ENCODE peak calls at places on chromosomes 7 and 10, in six cellular contexts. One of them, this sample, is unnamed.

GRCh38 chr10:97781541-97782331 is 9.9 kb upstream of the SFRP5 start:
- DNase-seq in mesenchymal stem cell: no peak
- DNase-seq in A549: no peak
- DNase-seq in aorta: no peak
- DNase-seq in IMR-90: no peak
- DNase-seq in hepatocyte: no peak
- DNase-seq in this sample: no peak

GRCh38 chr7:119665791-119666190 is 607.2 kb upstream of the KCND2 start:
- DNase-seq in mesenchymal stem cell: peak; percentile 7
- DNase-seq in A549: no peak
- DNase-seq in aorta: no peak
- DNase-seq in IMR-90: peak; percentile 2
- DNase-seq in hepatocyte: no peak
- DNase-seq in this sample: no peak

GRCh38 chr10:28681345-28681763 is 4.0 kb downstream of the BAMBI start:
- DNase-seq in mesenchymal stem cell: peak; percentile 38
- DNase-seq in A549: no peak
- DNase-seq in aorta: peak; percentile 75
- DNase-seq in IMR-90: no peak
- DNase-seq in hepatocyte: no peak
- DNase-seq in this sample: no peak

GRCh38 chr7:5677538-5678294 is 103.7 kb downstream of the RNF216 start:
- DNase-seq in mesenchymal stem cell: peak; percentile 82
- DNase-seq in A549: peak; percentile 70
- DNase-seq in aorta: peak; percentile 79
- DNase-seq in IMR-90: peak; percentile 78
- DNase-seq in hepatocyte: peak; percentile 62
- DNase-seq in this sample: peak; percentile 89

GRCh38 chr10:45470098-45471012 is 96.3 kb downstream of the ALOX5 start:
- DNase-seq in mesenchymal stem cell: peak; percentile 90
- DNase-seq in A549: no peak
- DNase-seq in aorta: no peak
- DNase-seq in IMR-90: peak; percentile 87
- DNase-seq in hepatocyte: peak; percentile 46
- DNase-seq in this sample: peak; percentile 18

GRCh38 chr7:1895664-1896515 is 225.8 kb downstream of the ELFN1 start:
- DNase-seq in mesenchymal stem cell: no peak
- DNase-seq in A549: no peak
- DNase-seq in aorta: no peak
- DNase-seq in IMR-90: no peak
- DNase-seq in hepatocyte: no peak
- DNase-seq in this sample: no peak

GRCh38 chr7:36202347-36202896 is 49.4 kb downstream of the EEPD1 start:
- DNase-seq in mesenchymal stem cell: no peak
- DNase-seq in A549: no peak
- DNase-seq in aorta: no peak
- DNase-seq in IMR-90: no peak
- DNase-seq in hepatocyte: no peak
- DNase-seq in this sample: no peak

GRCh38 chr7:64685741-64686140 is 19.8 kb downstream of the ZNF107 start:
- DNase-seq in mesenchymal stem cell: no peak
- DNase-seq in A549: no peak
- DNase-seq in aorta: no peak
- DNase-seq in IMR-90: no peak
- DNase-seq in hepatocyte: no peak
- DNase-seq in this sample: no peak

GRCh38 chr7:2450198-2451107 is 25.7 kb downstream of the GRIFIN start:
- DNase-seq in mesenchymal stem cell: no peak
- DNase-seq in A549: no peak
- DNase-seq in aorta: no peak
- DNase-seq in IMR-90: no peak
- DNase-seq in hepatocyte: no peak
- DNase-seq in this sample: no peak

GRCh38 chr7:75559355-75559986 is 67.4 kb downstream of the SPDYE5 start:
- DNase-seq in mesenchymal stem cell: no peak
- DNase-seq in A549: no peak
- DNase-seq in aorta: no peak
- DNase-seq in IMR-90: no peak
- DNase-seq in hepatocyte: no peak
- DNase-seq in this sample: no peak

GRCh38 chr7:77687747-77688144 is 8.5 kb upstream of the RSBN1L start:
- DNase-seq in mesenchymal stem cell: peak; percentile 38
- DNase-seq in A549: no peak
- DNase-seq in aorta: no peak
- DNase-seq in IMR-90: no peak
- DNase-seq in hepatocyte: no peak
- DNase-seq in this sample: no peak

GRCh38 chr10:64041989-64042490 is 520.8 kb downstream of the REEP3 start:
- DNase-seq in mesenchymal stem cell: no peak
- DNase-seq in A549: no peak
- DNase-seq in aorta: no peak
- DNase-seq in IMR-90: no peak
- DNase-seq in hepatocyte: no peak
- DNase-seq in this sample: no peak

GRCh38 chr10:62426086-62426485 is 51.9 kb downstream of the ZNF365 start:
- DNase-seq in mesenchymal stem cell: no peak
- DNase-seq in A549: peak; percentile 52
- DNase-seq in aorta: no peak
- DNase-seq in IMR-90: peak; percentile 60
- DNase-seq in hepatocyte: no peak
- DNase-seq in this sample: no peak

GRCh38 chr10:95517536-95518454 is 43.4 kb downstream of the SORBS1 start:
- DNase-seq in mesenchymal stem cell: peak; percentile 29
- DNase-seq in A549: no peak
- DNase-seq in aorta: peak; percentile 67
- DNase-seq in IMR-90: peak; percentile 17
- DNase-seq in hepatocyte: peak; percentile 76
- DNase-seq in this sample: no peak

GRCh38 chr10:944034-944831 is 12.7 kb upstream of the LARP4B start:
- DNase-seq in mesenchymal stem cell: peak; percentile 21
- DNase-seq in A549: no peak
- DNase-seq in aorta: peak; percentile 87
- DNase-seq in IMR-90: peak; percentile 25
- DNase-seq in hepatocyte: no peak
- DNase-seq in this sample: peak; percentile 86

GRCh38 chr7:51369746-51370145 is 53.1 kb upstream of the COBL start:
- DNase-seq in mesenchymal stem cell: no peak
- DNase-seq in A549: peak; percentile 33
- DNase-seq in aorta: no peak
- DNase-seq in IMR-90: no peak
- DNase-seq in hepatocyte: peak; percentile 51
- DNase-seq in this sample: peak; percentile 28

GRCh38 chr10:10126231-10126630 is 891.4 kb upstream of the CELF2 start:
- DNase-seq in mesenchymal stem cell: peak; percentile 34
- DNase-seq in A549: no peak
- DNase-seq in aorta: no peak
- DNase-seq in IMR-90: no peak
- DNase-seq in hepatocyte: no peak
- DNase-seq in this sample: no peak

GRCh38 chr7:134062460-134062859 is 64.7 kb upstream of the LRGUK start:
- DNase-seq in mesenchymal stem cell: no peak
- DNase-seq in A549: no peak
- DNase-seq in aorta: no peak
- DNase-seq in IMR-90: no peak
- DNase-seq in hepatocyte: no peak
- DNase-seq in this sample: no peak

GRCh38 chr7:98321301-98321700 is 39.8 kb downstream of the BRI3 start:
- DNase-seq in mesenchymal stem cell: no peak
- DNase-seq in A549: no peak
- DNase-seq in aorta: no peak
- DNase-seq in IMR-90: no peak
- DNase-seq in hepatocyte: no peak
- DNase-seq in this sample: no peak

GRCh38 chr7:117458977-117459583 is 20.7 kb upstream of the CFTR start:
- DNase-seq in mesenchymal stem cell: peak; percentile 49
- DNase-seq in A549: peak; percentile 17
- DNase-seq in aorta: no peak
- DNase-seq in IMR-90: peak; percentile 44
- DNase-seq in hepatocyte: peak; percentile 52
- DNase-seq in this sample: peak; percentile 83

GRCh38 chr10:67492317-67493019 is 203.5 kb downstream of the CTNNA3 start:
- DNase-seq in mesenchymal stem cell: peak; percentile 0
- DNase-seq in A549: peak; percentile 34
- DNase-seq in aorta: no peak
- DNase-seq in IMR-90: peak; percentile 1
- DNase-seq in hepatocyte: peak; percentile 17
- DNase-seq in this sample: peak; percentile 22

GRCh38 chr7:140539466-140539865 is 60.2 kb upstream of the MKRN1 start:
- DNase-seq in mesenchymal stem cell: no peak
- DNase-seq in A549: no peak
- DNase-seq in aorta: no peak
- DNase-seq in IMR-90: no peak
- DNase-seq in hepatocyte: no peak
- DNase-seq in this sample: no peak

GRCh38 chr7:140609646-140610045 is 31.0 kb downstream of the DENND2A start:
- DNase-seq in mesenchymal stem cell: peak; percentile 46
- DNase-seq in A549: no peak
- DNase-seq in aorta: no peak
- DNase-seq in IMR-90: peak; percentile 84
- DNase-seq in hepatocyte: no peak
- DNase-seq in this sample: peak; percentile 40

GRCh38 chr10:9877978-9878377 is 1139.7 kb upstream of the CELF2 start:
- DNase-seq in mesenchymal stem cell: no peak
- DNase-seq in A549: no peak
- DNase-seq in aorta: no peak
- DNase-seq in IMR-90: no peak
- DNase-seq in hepatocyte: no peak
- DNase-seq in this sample: no peak

GRCh38 chr7:128911441-128912031 is 1.0 kb upstream of the KCP start:
- DNase-seq in mesenchymal stem cell: peak; percentile 63
- DNase-seq in A549: no peak
- DNase-seq in aorta: no peak
- DNase-seq in IMR-90: no peak
- DNase-seq in hepatocyte: peak; percentile 60
- DNase-seq in this sample: no peak

GRCh38 chr7:155763721-155764431 is 48.4 kb downstream of the SHH start:
- DNase-seq in mesenchymal stem cell: peak; percentile 86
- DNase-seq in A549: no peak
- DNase-seq in aorta: peak; percentile 55
- DNase-seq in IMR-90: peak; percentile 77
- DNase-seq in hepatocyte: peak; percentile 45
- DNase-seq in this sample: peak; percentile 37

GRCh38 chr7:75688200-75689136 is 50.3 kb downstream of the HIP1 start:
- DNase-seq in mesenchymal stem cell: no peak
- DNase-seq in A549: no peak
- DNase-seq in aorta: no peak
- DNase-seq in IMR-90: no peak
- DNase-seq in hepatocyte: no peak
- DNase-seq in this sample: no peak

GRCh38 chr10:34526186-34526585 is 288.9 kb downstream of the PARD3 start:
- DNase-seq in mesenchymal stem cell: peak; percentile 68
- DNase-seq in A549: peak; percentile 69
- DNase-seq in aorta: no peak
- DNase-seq in IMR-90: peak; percentile 37
- DNase-seq in hepatocyte: no peak
- DNase-seq in this sample: peak; percentile 48

GRCh38 chr7:90455163-90456030 is 14.0 kb upstream of the PTTG1IP2 start:
- DNase-seq in mesenchymal stem cell: peak; percentile 60
- DNase-seq in A549: peak; percentile 32
- DNase-seq in aorta: no peak
- DNase-seq in IMR-90: peak; percentile 57
- DNase-seq in hepatocyte: peak; percentile 51
- DNase-seq in this sample: peak; percentile 82

GRCh38 chr10:49762566-49762877 is 399 bp upstream of the OGDHL start:
- DNase-seq in mesenchymal stem cell: no peak
- DNase-seq in A549: no peak
- DNase-seq in aorta: no peak
- DNase-seq in IMR-90: no peak
- DNase-seq in hepatocyte: no peak
- DNase-seq in this sample: no peak
- H3K4me3 ChIP-seq in mesenchymal stem cell: peak overlapping the region; percentile 62
- H3K4me3 ChIP-seq in A549: peak overlapping the region; percentile 57
- H3K4me3 ChIP-seq in aorta: no peak overlapping the region
- H3K4me3 ChIP-seq in IMR-90: no peak overlapping the region
- H3K4me3 ChIP-seq in hepatocyte: no peak overlapping the region
- H3K4me3 ChIP-seq in this sample: peak overlapping the region; percentile 69

DNA sequence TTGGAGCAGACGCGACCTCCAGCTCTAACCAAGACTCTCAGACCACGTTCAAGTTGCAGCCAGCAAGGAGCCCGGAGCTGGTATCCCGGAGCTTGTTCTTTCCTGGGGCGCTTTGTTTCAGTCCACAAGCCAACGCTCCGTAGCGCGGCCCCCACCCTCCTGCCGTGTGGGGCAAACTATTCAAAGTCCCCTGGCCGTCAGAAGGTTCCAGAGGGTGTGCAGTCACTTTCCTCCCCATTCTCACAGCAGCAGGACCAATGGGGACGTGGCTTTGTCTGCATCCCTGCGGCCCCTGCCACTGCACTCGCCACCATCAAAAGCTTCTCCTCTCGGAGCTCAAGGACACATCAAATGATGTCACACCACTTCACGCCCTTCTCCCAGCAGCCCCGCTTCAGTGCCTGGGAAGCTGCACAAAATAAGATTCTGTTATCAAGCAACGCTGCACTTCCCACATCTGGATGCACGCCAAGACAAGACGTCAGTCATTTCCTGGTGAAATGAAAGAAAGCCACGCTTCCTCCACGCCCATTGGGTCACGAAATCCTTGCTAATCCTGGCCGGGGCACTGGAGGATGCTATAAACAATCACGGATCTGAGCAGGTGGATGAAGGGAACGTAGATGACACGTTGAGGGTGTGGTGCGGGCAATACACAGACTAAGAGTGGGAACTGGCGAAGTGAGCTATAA is 348.2 kb downstream of the PTPRN2 start:
- DNase-seq in mesenchymal stem cell: no peak
- DNase-seq in A549: no peak
- DNase-seq in aorta: no peak
- DNase-seq in IMR-90: no peak
- DNase-seq in hepatocyte: no peak
- DNase-seq in this sample: no peak
- H3K9me3 ChIP-seq in mesenchymal stem cell: peaks cover 12% of the 10 kb centered on the region
- H3K9me3 ChIP-seq in A549: no peaks in the 10 kb centered on the region
- H3K9me3 ChIP-seq in aorta: peaks cover 2% of the 10 kb centered on the region
- H3K9me3 ChIP-seq in IMR-90: peaks cover 38% of the 10 kb centered on the region
- H3K9me3 ChIP-seq in hepatocyte: no peaks in the 10 kb centered on the region
- H3K9me3 ChIP-seq in this sample: peaks cover 2% of the 10 kb centered on the region

GRCh38 chr7:130939285-130940095 is 205.5 kb upstream of the KLF14 start:
- DNase-seq in mesenchymal stem cell: no peak
- DNase-seq in A549: no peak
- DNase-seq in aorta: no peak
- DNase-seq in IMR-90: peak; percentile 59
- DNase-seq in hepatocyte: no peak
- DNase-seq in this sample: peak; percentile 67
- H3K4me1 ChIP-seq in mesenchymal stem cell: peaks cover 3% of the 10 kb centered on the region
- H3K4me1 ChIP-seq in A549: peaks cover 80% of the 10 kb centered on the region
- H3K4me1 ChIP-seq in aorta: peaks cover 6% of the 10 kb centered on the region
- H3K4me1 ChIP-seq in IMR-90: peaks cover 9% of the 10 kb centered on the region
- H3K4me1 ChIP-seq in hepatocyte: no peaks in the 10 kb centered on the region
- H3K4me1 ChIP-seq in this sample: peaks cover 66% of the 10 kb centered on the region

GRCh38 chr10:60734226-60734625 is 44.1 kb upstream of the CDK1 start:
- DNase-seq in mesenchymal stem cell: no peak
- DNase-seq in A549: no peak
- DNase-seq in aorta: no peak
- DNase-seq in IMR-90: no peak
- DNase-seq in hepatocyte: no peak
- DNase-seq in this sample: no peak
- H3K4me3 ChIP-seq in mesenchymal stem cell: no peak overlapping the region
- H3K4me3 ChIP-seq in A549: no peak overlapping the region
- H3K4me3 ChIP-seq in aorta: no peak overlapping the region
- H3K4me3 ChIP-seq in IMR-90: no peak overlapping the region
- H3K4me3 ChIP-seq in hepatocyte: no peak overlapping the region
- H3K4me3 ChIP-seq in this sample: no peak overlapping the region

GRCh38 chr10:42488416-42488815 is 150.0 kb downstream of the ZNF33B start:
- DNase-seq in mesenchymal stem cell: no peak
- DNase-seq in A549: no peak
- DNase-seq in aorta: peak; percentile 47
- DNase-seq in IMR-90: peak; percentile 31
- DNase-seq in hepatocyte: no peak
- DNase-seq in this sample: peak; percentile 73
- H3K9me3 ChIP-seq in mesenchymal stem cell: peaks cover 19% of the 10 kb centered on the region
- H3K9me3 ChIP-seq in A549: no peaks in the 10 kb centered on the region
- H3K9me3 ChIP-seq in aorta: no peaks in the 10 kb centered on the region
- H3K9me3 ChIP-seq in IMR-90: no peaks in the 10 kb centered on the region
- H3K9me3 ChIP-seq in hepatocyte: no peaks in the 10 kb centered on the region
- H3K9me3 ChIP-seq in this sample: no peaks in the 10 kb centered on the region

This sample was measured in adipocyte.